ENCODE peak calls at places on chromosomes 6 and 20, in six cellular contexts. D is IMR-90, O is adipocyte, Z is endodermal cell, E is mesendoderm, Y is neural progenitor cell. Q is an unnamed sample. For H3K4me1, the result is how much of the 10 kb centered on the place peaks cover.

GRCh38 chr6:155247618-155248017 is 16.2 kb upstream of the CLDN20 start:
- DNase-seq in D (peak), O (peak), Z (peak), E (peak), Y (no peak), Q (no peak)

GRCh38 chr20:14609328-14610221 is 272.2 kb upstream of the FLRT3 start:
- DNase-seq in D (no peak), O (peak), Z (no peak), E (peak), Y (no peak), Q (no peak)

GRCh38 chr20:33211817-33212424 is 5.2 kb upstream of the BPIFA3 start:
- DNase-seq in D (peak), O (peak), Z (peak), E (peak), Y (peak), Q (no peak)

GRCh38 chr6:22699046-22699639 is 129.8 kb downstream of the HDGFL1 start:
- DNase-seq in D (no peak), O (no peak), Z (no peak), E (no peak), Y (peak), Q (no peak)

GRCh38 chr20:22285555-22285954 is 298.8 kb downstream of the FOXA2 start:
- DNase-seq in D (no peak), O (no peak), Z (no peak), E (peak), Y (no peak), Q (no peak)

GRCh38 chr6:138545621-138545980 is 46.3 kb upstream of the NHSL1 start:
- DNase-seq in D (peak), O (no peak), Z (peak), E (peak), Y (peak), Q (peak)

GRCh38 chr6:17478223-17478907 is 85.0 kb downstream of the CAP2 start:
- DNase-seq in D (no peak), O (peak), Z (no peak), E (peak), Y (no peak), Q (no peak)

GRCh38 chr6:169292340-169293124 is 38.9 kb upstream of the THBS2 start:
- DNase-seq in D (peak), O (peak), Z (no peak), E (peak), Y (no peak), Q (no peak)

GRCh38 chr20:17565164-17565845 is 4.6 kb upstream of the DSTN start:
- DNase-seq in D (peak), O (peak), Z (no peak), E (no peak), Y (no peak), Q (no peak)

GRCh38 chr6:125507987-125508655 is 206.4 kb upstream of the HDDC2 start:
- DNase-seq in D (no peak), O (peak), Z (no peak), E (no peak), Y (no peak), Q (no peak)

GRCh38 chr6:23269436-23269835 is 700.1 kb downstream of the HDGFL1 start:
- DNase-seq in D (peak), O (peak), Z (no peak), E (no peak), Y (no peak), Q (no peak)

GRCh38 chr6:145755682-145756081 is 20.4 kb upstream of the EPM2A start:
- DNase-seq in D (no peak), O (no peak), Z (no peak), E (no peak), Y (no peak), Q (no peak)

GRCh38 chr6:35146453-35146852 is 5.3 kb upstream of the TCP11 start:
- DNase-seq in D (peak), O (peak), Z (peak), E (peak), Y (peak), Q (no peak)

GRCh38 chr6:29627762-29628418 is 5.1 kb downstream of the GABBR1 start:
- DNase-seq in D (peak), O (peak), Z (peak), E (peak), Y (peak), Q (peak)

GRCh38 chr6:90868656-90869055 is 281.8 kb upstream of the MAP3K7 start:
- DNase-seq in D (no peak), O (no peak), Z (no peak), E (no peak), Y (no peak), Q (no peak)

GRCh38 chr6:53326372-53327016 is 22.3 kb downstream of the ELOVL5 start:
- DNase-seq in D (peak), O (peak), Z (peak), E (peak), Y (no peak), Q (no peak)

GRCh38 chr6:43012364-43012763 is 1.4 kb downstream of the MEA1 start:
- DNase-seq in D (no peak), O (no peak), Z (no peak), E (no peak), Y (no peak), Q (no peak)

DNA sequence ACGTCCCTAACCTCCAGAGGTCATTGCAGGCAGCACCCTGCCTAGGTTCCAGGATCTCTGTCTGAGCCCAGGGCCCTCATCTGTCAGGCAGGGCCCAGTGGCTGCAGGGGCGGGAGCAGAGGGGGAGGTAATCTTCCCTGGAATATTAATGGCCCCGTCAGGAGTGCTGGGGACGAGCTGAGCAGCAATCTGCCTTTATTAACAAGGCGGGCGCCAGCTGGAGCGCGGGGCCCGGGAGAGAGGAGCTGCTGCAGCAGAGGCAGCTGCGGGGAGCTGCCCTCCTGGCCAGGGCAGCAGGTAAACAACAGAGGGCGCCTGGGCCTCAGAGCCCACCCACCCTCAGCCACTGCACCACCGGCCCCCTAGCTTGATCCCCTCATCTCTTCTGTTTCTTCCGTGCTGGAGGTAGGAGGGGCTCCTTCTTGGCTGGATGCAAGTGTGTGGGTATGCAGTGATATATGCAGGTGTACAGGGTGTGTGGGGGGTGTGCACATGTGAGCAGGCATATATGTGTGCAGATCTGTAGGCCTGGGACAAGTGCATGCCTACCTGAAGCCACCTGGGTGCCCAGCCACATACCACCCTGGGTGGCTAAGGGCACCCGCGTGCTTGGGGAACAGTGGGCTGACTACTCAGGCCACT is 131.8 kb upstream of the MLN start:
- DNase-seq in D (no peak), O (no peak), Z (peak), E (peak), Y (peak), Q (no peak)
- H3K4me1 ChIP-seq in D (under half), O (under half), Z (under half), E (under half), Y (under half), Q (under half)

GRCh38 chr6:4608361-4609115 is 167.7 kb upstream of the CDYL start:
- DNase-seq in D (no peak), O (no peak), Z (no peak), E (no peak), Y (no peak), Q (peak)

GRCh38 chr6:4607793-4608192 is 168.4 kb upstream of the CDYL start:
- DNase-seq in D (no peak), O (no peak), Z (no peak), E (peak), Y (no peak), Q (no peak)

GRCh38 chr6:4606016-4606415 is 170.2 kb upstream of the CDYL start:
- DNase-seq in D (no peak), O (no peak), Z (peak), E (no peak), Y (no peak), Q (no peak)

GRCh38 chr6:4606681-4607025 is 169.6 kb upstream of the CDYL start:
- DNase-seq in D (no peak), O (no peak), Z (no peak), E (no peak), Y (no peak), Q (no peak)

GRCh38 chr6:4607026-4607704 is 169.0 kb upstream of the CDYL start:
- DNase-seq in D (peak), O (peak), Z (peak), E (no peak), Y (no peak), Q (peak)
- H3K9ac ChIP-seq in D (no peak), O (no peak), Z (no peak), E (no peak), Y (no peak), Q (peak)

GRCh38 chr6:150069707-150070106 is 786 bp upstream of the ULBP3 start:
- DNase-seq in D (no peak), O (peak), Z (no peak), E (no peak), Y (peak), Q (no peak)
- H3K4me3 ChIP-seq in D (no peak), O (no peak), Z (no peak), E (no peak), Y (peak), Q (no peak)

GRCh38 chr6:83069633-83070032 is 2.2 kb downstream of the DOP1A start:
- DNase-seq in D (no peak), O (no peak), Z (no peak), E (no peak), Y (no peak), Q (no peak)
- H3K4me1 ChIP-seq in D (under half), O (under half), Z (under half), E (under half), Y (under half), Q (under half)

GRCh38 chr20:363319-364078 is 16.6 kb downstream of the NRSN2 start:
- DNase-seq in D (peak), O (no peak), Z (peak), E (no peak), Y (no peak), Q (no peak)
- H3K9ac ChIP-seq in D (peak), O (no peak), Z (no peak), E (no peak), Y (no peak), Q (no peak)

DNA sequence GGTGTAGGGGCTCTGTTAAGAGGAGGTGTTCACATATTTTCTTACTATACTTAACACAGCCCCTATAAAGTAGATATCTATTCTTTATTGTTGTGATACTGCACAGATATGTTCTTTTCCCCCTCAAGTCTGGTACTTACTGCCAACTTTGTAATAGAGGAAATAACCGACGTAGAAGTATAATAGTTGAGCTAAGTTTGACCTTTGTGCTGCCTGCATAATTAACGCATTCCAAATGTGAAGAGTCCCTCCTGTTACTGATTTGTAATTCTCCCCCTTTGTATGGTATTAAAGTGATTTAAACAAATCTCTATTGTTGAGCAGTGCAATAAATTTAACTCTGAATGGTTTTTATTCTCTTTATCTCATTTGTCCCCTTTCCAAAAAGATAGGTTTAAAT is 39.0 kb downstream of the PHF3 start:
- DNase-seq in D (no peak), O (no peak), Z (no peak), E (no peak), Y (no peak), Q (no peak)
- H3K4me3 ChIP-seq in D (no peak), O (no peak), Z (no peak), E (no peak), Y (no peak), Q (no peak)

GRCh38 chr6:80480478-80481157 is 374.1 kb downstream of the BCKDHB start:
- DNase-seq in D (no peak), O (no peak), Z (no peak), E (no peak), Y (no peak), Q (no peak)
- H3K4me1 ChIP-seq in D (under half), O (under half), Z (under half), E (under half), Y (under half), Q (under half)

GRCh38 chr20:63749597-63750508 is 10.3 kb downstream of the SLC2A4RG start:
- DNase-seq in D (no peak), O (no peak), Z (peak), E (no peak), Y (no peak), Q (peak)

GRCh38 chr20:63751471-63752271 is 12.1 kb downstream of the SLC2A4RG start:
- DNase-seq in D (no peak), O (no peak), Z (peak), E (no peak), Y (no peak), Q (peak)

GRCh38 chr20:63748356-63749270 is 9.0 kb downstream of the SLC2A4RG start:
- DNase-seq in D (no peak), O (no peak), Z (peak), E (no peak), Y (no peak), Q (peak)

GRCh38 chr20:63752411-63753101 is 13.0 kb downstream of the SLC2A4RG start:
- DNase-seq in D (no peak), O (no peak), Z (peak), E (no peak), Y (no peak), Q (no peak)

GRCh38 chr20:63750807-63751470 is 11.4 kb downstream of the SLC2A4RG start:
- DNase-seq in D (no peak), O (no peak), Z (peak), E (no peak), Y (no peak), Q (peak)
- H3K9ac ChIP-seq in D (no peak), O (no peak), Z (no peak), E (no peak), Y (no peak), Q (no peak)

GRCh38 chr20:57129303-57129702 is 137.1 kb downstream of the BMP7 start:
- DNase-seq in D (no peak), O (no peak), Z (no peak), E (no peak), Y (no peak), Q (no peak)
- H3K4me3 ChIP-seq in D (no peak), O (no peak), Z (no peak), E (no peak), Y (no peak), Q (no peak)

Q was measured in kidney.